ENCODE peak calls at places on chromosomes 6 and 20, in seven cellular contexts. N is left lung, K is sigmoid colon, L is adrenal gland, S is hypothalamus, F is NCI-H1105, I is GM06990. G is an unnamed sample.
A peak's percentile ranks its signal among the peaks of the same experiment; 100 is the strongest.

GRCh38 chr6:112270756-112271155 is 16.4 kb upstream of the LAMA4 start:
- DNase-seq in N (no peak), K (no peak), L (no peak), S (no peak), F (no peak), I (no peak), G (no peak)

GRCh38 chr20:10536531-10536930 is 101.4 kb downstream of the SLX4IP start:
- DNase-seq in N (no peak), K (no peak), L (no peak), S (no peak), F (peak; percentile 46), I (no peak), G (peak; percentile 43)

GRCh38 chr20:25461281-25461650 is 53.8 kb downstream of the GINS1 start:
- DNase-seq in N (no peak), K (no peak), L (no peak), S (no peak), F (no peak), I (no peak), G (no peak)

GRCh38 chr6:21504790-21505189 is 88.8 kb upstream of the SOX4 start:
- DNase-seq in N (no peak), K (no peak), L (no peak), S (no peak), F (no peak), I (no peak), G (no peak)

GRCh38 chr20:25046181-25046641 is 11.7 kb downstream of the ACSS1 start:
- DNase-seq in N (peak; percentile 64), K (peak; percentile 51), L (no peak), S (no peak), F (no peak), I (no peak), G (no peak)

GRCh38 chr6:166572370-166573261 is 13.9 kb downstream of the RAMACL start:
- DNase-seq in N (peak; percentile 62), K (no peak), L (no peak), S (no peak), F (no peak), I (no peak), G (peak; percentile 76)

GRCh38 chr6:38487423-38487822 is 152.3 kb downstream of the BTBD9 start:
- DNase-seq in N (no peak), K (no peak), L (no peak), S (no peak), F (no peak), I (no peak), G (no peak)

GRCh38 chr6:156061958-156062661 is 606.5 kb upstream of the NOX3 start:
- DNase-seq in N (no peak), K (no peak), L (no peak), S (no peak), F (no peak), I (no peak), G (no peak)

GRCh38 chr20:33063271-33063670 is 9.6 kb downstream of the BPIFB3 start:
- DNase-seq in N (no peak), K (no peak), L (no peak), S (no peak), F (no peak), I (no peak), G (no peak)

GRCh38 chr6:134221250-134221649 is 96.7 kb downstream of the SGK1 start:
- DNase-seq in N (no peak), K (no peak), L (no peak), S (no peak), F (no peak), I (no peak), G (no peak)

GRCh38 chr20:44196278-44196677 is 9.3 kb upstream of the JPH2 start:
- DNase-seq in N (no peak), K (no peak), L (no peak), S (no peak), F (no peak), I (no peak), G (peak; percentile 28)

GRCh38 chr20:57769756-57770155 is 59.9 kb upstream of the PMEPA1 start:
- DNase-seq in N (peak; percentile 9), K (peak; percentile 4), L (no peak), S (no peak), F (no peak), I (no peak), G (no peak)

GRCh38 chr20:21681932-21682318 is 23.5 kb upstream of the PAX1 start:
- DNase-seq in N (no peak), K (no peak), L (no peak), S (no peak), F (peak; percentile 15), I (no peak), G (no peak)

GRCh38 chr20:61140576-61140975 is 111.5 kb upstream of the CDH4 start:
- DNase-seq in N (no peak), K (no peak), L (no peak), S (no peak), F (no peak), I (no peak), G (no peak)

GRCh38 chr20:15702161-15702560 is 871.1 kb downstream of the KIF16B start:
- DNase-seq in N (no peak), K (no peak), L (no peak), S (no peak), F (no peak), I (no peak), G (peak; percentile 50)

GRCh38 chr20:36231331-36231730 is 4.9 kb upstream of the AAR2 start:
- DNase-seq in N (no peak), K (peak; percentile 51), L (no peak), S (no peak), F (no peak), I (no peak), G (no peak)

G was measured in fibroblast of mammary gland.